ENCODE peak calls at places on chromosomes 2 and 18, in eight cellular contexts. T is Peyer's patch, R is dorsolateral prefrontal cortex, W is hepatocyte, Y is neuronal stem cell, I is fibroblast of lung, C is mesendoderm, B is upper lobe of right lung. F is an unnamed sample. For H3K27me3, the result is how much of the 10 kb centered on the place peaks cover.

GRCh38 chr2:219998714-219999227 is 371.3 kb downstream of the SLC4A3 start:
- DNase-seq in T (no peak), R (no peak), W (no peak), Y (no peak), I (no peak), C (no peak), B (no peak), F (no peak)

GRCh38 chr2:181683518-181684453 is 3.5 kb upstream of the NEUROD1 start:
- DNase-seq in T (no peak), R (peak), W (peak), Y (peak), I (peak), C (peak), B (no peak), F (no peak)

GRCh38 chr2:38178556-38179419 is 102.8 kb upstream of the CYP1B1 start:
- DNase-seq in T (no peak), R (no peak), W (peak), Y (no peak), I (peak), C (peak), B (no peak), F (no peak)

GRCh38 chr2:217279130-217279529 is 419.3 kb upstream of the TNP1 start:
- DNase-seq in T (no peak), R (no peak), W (no peak), Y (no peak), I (peak), C (no peak), B (no peak), F (no peak)

GRCh38 chr2:47034973-47035609 is 119.5 kb upstream of the MCFD2 start:
- DNase-seq in T (peak), R (no peak), W (peak), Y (peak), I (peak), C (peak), B (peak), F (peak)

GRCh38 chr2:31729442-31730092 is 148.8 kb upstream of the SRD5A2 start:
- DNase-seq in T (no peak), R (no peak), W (peak), Y (no peak), I (peak), C (peak), B (no peak), F (no peak)

GRCh38 chr2:173831312-173832229 is 133.6 kb downstream of the SP3 start:
- DNase-seq in T (no peak), R (no peak), W (peak), Y (peak), I (peak), C (peak), B (no peak), F (peak)

GRCh38 chr18:40929389-40929788 is 1025.6 kb upstream of the PIK3C3 start:
- DNase-seq in T (no peak), R (no peak), W (no peak), Y (no peak), I (no peak), C (no peak), B (no peak), F (no peak)

GRCh38 chr18:2402084-2402483 is 169.2 kb downstream of the METTL4 start:
- DNase-seq in T (no peak), R (no peak), W (no peak), Y (no peak), I (peak), C (no peak), B (no peak), F (no peak)

GRCh38 chr2:424306-425172 is 136.6 kb upstream of the ALKAL2 start:
- DNase-seq in T (no peak), R (no peak), W (no peak), Y (no peak), I (peak), C (peak), B (no peak), F (no peak)

GRCh38 chr2:58067001-58067400 is 20.4 kb downstream of the VRK2 start:
- DNase-seq in T (no peak), R (no peak), W (no peak), Y (no peak), I (no peak), C (no peak), B (no peak), F (no peak)

GRCh38 chr18:44678725-44679055 is 2.0 kb upstream of the SETBP1 start:
- DNase-seq in T (no peak), R (no peak), W (no peak), Y (no peak), I (no peak), C (peak), B (no peak), F (no peak)

GRCh38 chr2:69494126-69494525 is 56.9 kb upstream of the NFU1 start:
- DNase-seq in T (no peak), R (peak), W (no peak), Y (no peak), I (no peak), C (no peak), B (no peak), F (no peak)

GRCh38 chr2:230929381-230930148 is 4.5 kb upstream of the GPR55 start:
- DNase-seq in T (no peak), R (no peak), W (no peak), Y (no peak), I (no peak), C (no peak), B (no peak), F (peak)

GRCh38 chr2:224870341-224870740 is 154.2 kb upstream of the CCDC195 start:
- DNase-seq in T (no peak), R (no peak), W (no peak), Y (no peak), I (peak), C (no peak), B (no peak), F (no peak)
- H3K27ac ChIP-seq in T (no peak), R (no peak), W (no peak), Y (no peak), I (peak), C (no peak), B (no peak), F (no peak)

DNA sequence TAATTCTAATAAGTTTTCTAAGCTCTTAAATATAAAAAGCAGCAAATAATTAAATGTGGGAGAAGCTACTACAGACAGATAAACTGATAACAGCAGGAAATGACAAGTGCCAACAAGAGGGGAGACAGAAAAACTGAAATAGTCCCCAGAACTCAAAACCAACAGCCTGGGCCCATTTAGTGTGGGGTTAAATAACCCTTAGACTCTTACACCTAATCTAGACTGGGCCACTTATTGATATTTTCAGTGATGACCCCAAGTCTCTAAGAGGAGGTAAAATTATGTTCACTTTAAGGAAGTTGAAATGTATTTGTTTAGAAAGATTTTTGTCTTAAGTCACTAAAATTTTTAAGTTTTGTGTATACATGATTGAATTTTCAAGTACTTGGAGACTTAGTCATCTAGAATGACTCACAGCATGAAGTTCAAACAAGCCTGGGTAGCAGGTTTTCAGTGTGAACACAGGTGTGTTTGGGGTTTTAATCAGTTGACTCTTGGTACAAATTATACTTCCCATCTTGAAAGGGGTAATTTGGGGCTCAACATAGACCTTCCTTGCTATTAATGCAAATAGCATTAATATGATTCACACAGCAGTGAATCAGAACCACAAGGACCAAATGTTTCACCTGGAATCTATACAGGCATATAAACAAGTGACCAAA is 54.9 kb upstream of the MYO3B start:
- DNase-seq in T (no peak), R (no peak), W (no peak), Y (no peak), I (peak), C (no peak), B (no peak), F (no peak)
- H3K4me3 ChIP-seq in T (no peak), R (no peak), W (no peak), Y (no peak), I (no peak), C (no peak), B (no peak), F (no peak)

DNA sequence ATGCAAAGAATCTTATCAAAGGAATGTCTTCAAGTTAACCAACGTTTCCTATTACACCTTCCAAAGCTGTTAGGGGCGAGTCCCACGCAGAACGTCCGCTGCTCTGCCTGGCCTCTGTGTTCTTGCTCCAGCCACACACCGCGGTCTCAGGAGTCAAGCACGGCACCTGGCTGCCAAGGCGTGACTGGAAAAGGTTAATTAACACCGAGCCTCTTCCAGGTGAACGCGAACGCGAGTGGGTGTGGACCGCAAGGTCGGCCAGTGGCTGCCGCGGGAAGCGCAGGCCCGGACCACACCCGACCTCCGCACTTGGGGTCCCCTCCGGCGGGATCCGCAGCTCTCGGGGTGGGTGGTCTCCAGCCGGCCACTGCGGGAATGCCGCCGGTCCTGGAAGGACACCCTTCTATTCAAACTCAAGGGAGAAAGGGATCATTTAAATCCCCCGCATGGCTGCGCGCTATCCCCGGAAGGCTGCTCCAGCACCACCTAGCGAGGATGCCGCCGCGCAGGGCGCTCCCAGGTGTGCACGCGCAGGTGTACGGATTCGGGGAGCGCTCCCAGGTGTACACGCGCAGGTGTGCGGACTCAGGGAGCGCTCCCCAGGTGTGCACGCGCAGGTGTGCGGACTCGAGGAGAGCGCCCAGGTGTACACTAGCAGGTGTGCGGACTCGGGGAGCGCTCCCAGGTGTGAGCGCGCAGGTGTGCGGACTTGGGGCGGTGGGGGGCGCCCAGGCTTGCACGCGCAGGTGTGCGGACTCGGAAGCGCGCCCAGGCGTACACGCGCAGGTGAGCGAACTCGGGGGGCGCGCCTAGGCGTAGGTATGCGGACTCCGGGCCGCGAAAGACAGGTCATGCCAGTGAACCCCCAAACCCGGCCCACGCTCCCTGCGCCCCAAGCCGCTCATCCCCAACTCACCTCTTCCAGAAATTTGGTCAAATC is 662 bp downstream of the CYB5A start:
- DNase-seq in T (peak), R (no peak), W (peak), Y (no peak), I (no peak), C (peak), B (peak), F (no peak)
- H3K27me3 ChIP-seq in T (under half), R (under half), W (under half), Y (under half), I (under half), C (under half), B (under half), F (under half)

GRCh38 chr2:9191044-9191481 is 15.5 kb upstream of the ASAP2 start:
- DNase-seq in T (peak), R (peak), W (peak), Y (no peak), I (peak), C (peak), B (peak), F (peak)

GRCh38 chr2:9197916-9198315 is 8.7 kb upstream of the ASAP2 start:
- DNase-seq in T (no peak), R (no peak), W (no peak), Y (no peak), I (no peak), C (no peak), B (no peak), F (no peak)

GRCh38 chr2:9196637-9197036 is 10.0 kb upstream of the ASAP2 start:
- DNase-seq in T (no peak), R (no peak), W (no peak), Y (no peak), I (no peak), C (no peak), B (no peak), F (no peak)

GRCh38 chr2:9192712-9193111 is 13.9 kb upstream of the ASAP2 start:
- DNase-seq in T (peak), R (no peak), W (no peak), Y (no peak), I (no peak), C (no peak), B (no peak), F (no peak)

GRCh38 chr2:9194352-9194751 is 12.3 kb upstream of the ASAP2 start:
- DNase-seq in T (no peak), R (no peak), W (no peak), Y (no peak), I (no peak), C (no peak), B (no peak), F (no peak)
- H3K27ac ChIP-seq in T (no peak), R (no peak), W (no peak), Y (no peak), I (no peak), C (no peak), B (no peak), F (no peak)

GRCh38 chr2:211598238-211598637 is 940.4 kb downstream of the ERBB4 start:
- DNase-seq in T (no peak), R (no peak), W (no peak), Y (no peak), I (peak), C (no peak), B (no peak), F (no peak)

GRCh38 chr2:211599146-211599545 is 939.5 kb downstream of the ERBB4 start:
- DNase-seq in T (no peak), R (no peak), W (no peak), Y (no peak), I (no peak), C (no peak), B (no peak), F (no peak)
- H3K4me3 ChIP-seq in T (no peak), R (no peak), W (no peak), Y (no peak), I (no peak), C (no peak), B (no peak), F (no peak)

F was measured in left lung.